ENCODE peak calls at places on chromosomes 13 and 19, in four cellular contexts. One of them, this sample, is unnamed.

GRCh38 chr13:86877449-86877848 is 793.7 kb upstream of the SLITRK5 start:
- DNase-seq in Peyer's patch: no peak
- DNase-seq in left lung: no peak
- DNase-seq in mucosa of descending colon: no peak
- DNase-seq in this sample: no peak

GRCh38 chr19:33288666-33289065 is 13.7 kb downstream of the CEBPA start:
- DNase-seq in Peyer's patch: no peak
- DNase-seq in left lung: no peak
- DNase-seq in mucosa of descending colon: no peak
- DNase-seq in this sample: no peak

GRCh38 chr13:58876473-58876872 is 1244.9 kb downstream of the PCDH17 start:
- DNase-seq in Peyer's patch: no peak
- DNase-seq in left lung: no peak
- DNase-seq in mucosa of descending colon: no peak
- DNase-seq in this sample: no peak

GRCh38 chr13:80047406-80047805 is 293.5 kb downstream of the SPRY2 start:
- DNase-seq in Peyer's patch: no peak
- DNase-seq in left lung: no peak
- DNase-seq in mucosa of descending colon: no peak
- DNase-seq in this sample: no peak

GRCh38 chr13:21081926-21082325 is 20.5 kb upstream of the LATS2 start:
- DNase-seq in Peyer's patch: no peak
- DNase-seq in left lung: no peak
- DNase-seq in mucosa of descending colon: no peak
- DNase-seq in this sample: no peak

GRCh38 chr13:100518394-100519062 is 70.1 kb downstream of the GGACT start:
- DNase-seq in Peyer's patch: no peak
- DNase-seq in left lung: no peak
- DNase-seq in mucosa of descending colon: no peak
- DNase-seq in this sample: no peak

GRCh38 chr19:4660181-4660791 is 9.9 kb downstream of the MYDGF start:
- DNase-seq in Peyer's patch: no peak
- DNase-seq in left lung: no peak
- DNase-seq in mucosa of descending colon: peak; percentile 40
- DNase-seq in this sample: no peak

GRCh38 chr19:23698711-23699520 is 11.9 kb upstream of the ZNF675 start:
- DNase-seq in Peyer's patch: no peak
- DNase-seq in left lung: no peak
- DNase-seq in mucosa of descending colon: peak; percentile 79
- DNase-seq in this sample: no peak

GRCh38 chr13:30846311-30846710 is 59.8 kb upstream of the MEDAG start:
- DNase-seq in Peyer's patch: no peak
- DNase-seq in left lung: no peak
- DNase-seq in mucosa of descending colon: no peak
- DNase-seq in this sample: no peak

GRCh38 chr13:43279696-43280095 is 256.3 kb downstream of the DNAJC15 start:
- DNase-seq in Peyer's patch: no peak
- DNase-seq in left lung: no peak
- DNase-seq in mucosa of descending colon: no peak
- DNase-seq in this sample: no peak

GRCh38 chr13:99406799-99407201 is 94.5 kb upstream of the TM9SF2 start:
- DNase-seq in Peyer's patch: no peak
- DNase-seq in left lung: no peak
- DNase-seq in mucosa of descending colon: no peak
- DNase-seq in this sample: no peak

GRCh38 chr13:102799544-102800144 is 725 bp downstream of the BIVM start:
- DNase-seq in Peyer's patch: peak; percentile 66
- DNase-seq in left lung: peak; percentile 38
- DNase-seq in mucosa of descending colon: no peak
- DNase-seq in this sample: peak; percentile 13

GRCh38 chr19:30122431-30122830 is 180.4 kb downstream of the URI1 start:
- DNase-seq in Peyer's patch: no peak
- DNase-seq in left lung: no peak
- DNase-seq in mucosa of descending colon: no peak
- DNase-seq in this sample: no peak
- H3K9me3 ChIP-seq in Peyer's patch: no peaks in the 10 kb centered on the region
- H3K9me3 ChIP-seq in left lung: no peaks in the 10 kb centered on the region
- H3K9me3 ChIP-seq in mucosa of descending colon: no peaks in the 10 kb centered on the region
- H3K9me3 ChIP-seq in this sample: no peaks in the 10 kb centered on the region

GRCh38 chr19:49106648-49107135 is 7.5 kb upstream of the LIN7B start:
- DNase-seq in Peyer's patch: peak; percentile 80
- DNase-seq in left lung: no peak
- DNase-seq in mucosa of descending colon: peak; percentile 80
- DNase-seq in this sample: peak; percentile 38
- H3K9me3 ChIP-seq in Peyer's patch: no peaks in the 10 kb centered on the region
- H3K9me3 ChIP-seq in left lung: no peaks in the 10 kb centered on the region
- H3K9me3 ChIP-seq in mucosa of descending colon: no peaks in the 10 kb centered on the region
- H3K9me3 ChIP-seq in this sample: no peaks in the 10 kb centered on the region

GRCh38 chr19:54530866-54531265 is 28.2 kb downstream of the LAIR2 start:
- DNase-seq in Peyer's patch: no peak
- DNase-seq in left lung: no peak
- DNase-seq in mucosa of descending colon: no peak
- DNase-seq in this sample: no peak
- H3K9me3 ChIP-seq in Peyer's patch: no peaks in the 10 kb centered on the region
- H3K9me3 ChIP-seq in left lung: no peaks in the 10 kb centered on the region
- H3K9me3 ChIP-seq in mucosa of descending colon: no peaks in the 10 kb centered on the region
- H3K9me3 ChIP-seq in this sample: no peaks in the 10 kb centered on the region

DNA sequence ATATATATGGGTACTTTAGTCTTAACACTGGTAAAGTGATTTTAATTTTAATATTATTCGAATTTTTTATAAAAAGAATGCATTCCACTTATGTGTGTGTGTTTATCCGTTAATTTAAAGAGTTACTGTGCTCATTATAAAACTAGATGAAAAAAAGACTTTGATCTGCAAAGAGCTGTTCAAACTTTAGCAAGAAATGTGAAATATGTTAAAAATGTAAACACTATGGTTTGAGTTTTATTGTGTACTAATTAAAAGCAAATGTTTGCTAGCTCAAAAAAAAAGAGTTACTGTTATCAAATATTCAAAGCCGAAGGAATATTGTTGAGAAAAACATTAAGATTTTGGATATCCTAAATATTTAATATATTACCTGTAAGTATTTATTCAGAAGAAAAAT is 34.5 kb downstream of the UFM1 start:
- DNase-seq in Peyer's patch: no peak
- DNase-seq in left lung: no peak
- DNase-seq in mucosa of descending colon: no peak
- DNase-seq in this sample: no peak
- H3K9me3 ChIP-seq in Peyer's patch: no peaks in the 10 kb centered on the region
- H3K9me3 ChIP-seq in left lung: no peaks in the 10 kb centered on the region
- H3K9me3 ChIP-seq in mucosa of descending colon: no peaks in the 10 kb centered on the region
- H3K9me3 ChIP-seq in this sample: no peaks in the 10 kb centered on the region

GRCh38 chr19:58262922-58263296 is 15.8 kb upstream of the ZNF8 start:
- DNase-seq in Peyer's patch: no peak
- DNase-seq in left lung: no peak
- DNase-seq in mucosa of descending colon: no peak
- DNase-seq in this sample: no peak

GRCh38 chr19:58265100-58265499 is 13.7 kb upstream of the ZNF8 start:
- DNase-seq in Peyer's patch: no peak
- DNase-seq in left lung: no peak
- DNase-seq in mucosa of descending colon: no peak
- DNase-seq in this sample: no peak

GRCh38 chr19:58261600-58261967 is 17.2 kb upstream of the ZNF8 start:
- DNase-seq in Peyer's patch: no peak
- DNase-seq in left lung: no peak
- DNase-seq in mucosa of descending colon: no peak
- DNase-seq in this sample: no peak

DNA sequence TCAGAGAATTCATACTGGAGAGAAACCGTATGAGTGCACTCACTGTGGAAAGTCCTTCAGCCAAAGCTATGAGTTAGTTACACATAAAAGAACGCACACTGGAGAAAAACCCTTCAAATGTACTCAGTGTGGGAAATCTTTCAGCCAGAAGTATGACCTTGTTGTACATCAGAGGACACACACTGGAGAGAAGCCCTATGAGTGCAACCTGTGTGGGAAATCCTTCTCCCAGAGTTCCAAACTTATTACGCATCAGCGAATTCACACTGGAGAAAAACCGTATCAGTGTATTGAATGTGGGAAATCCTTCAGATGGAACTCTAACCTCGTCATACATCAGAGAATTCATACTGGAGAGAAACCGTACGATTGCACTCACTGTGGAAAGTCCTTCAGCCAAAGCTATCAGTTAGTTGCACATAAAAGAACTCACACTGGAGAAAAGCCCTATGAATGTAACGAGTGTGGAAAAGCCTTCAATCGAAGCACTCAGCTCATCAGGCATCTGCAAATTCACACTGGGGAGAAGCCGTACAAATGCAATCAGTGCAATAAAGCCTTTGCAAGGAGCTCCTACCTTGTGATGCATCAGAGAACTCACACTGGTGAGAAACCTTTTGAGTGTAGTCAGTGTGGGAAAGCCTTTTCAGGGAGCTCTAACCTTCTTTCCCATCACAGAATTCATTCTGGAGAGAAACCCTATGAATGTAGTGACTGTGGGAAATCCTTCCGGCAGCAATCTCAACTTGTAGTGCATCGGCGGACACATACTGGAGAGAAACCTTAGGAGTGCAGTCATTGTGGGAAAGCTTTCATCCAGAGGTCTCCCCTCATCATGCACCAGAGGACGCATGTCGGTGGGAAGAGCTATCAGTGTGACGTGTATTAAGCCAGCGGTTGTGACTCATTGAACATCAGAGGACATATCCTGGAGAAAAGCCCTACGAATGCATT is 16.5 kb upstream of the ZNF8 start:
- DNase-seq in Peyer's patch: no peak
- DNase-seq in left lung: no peak
- DNase-seq in mucosa of descending colon: no peak
- DNase-seq in this sample: no peak
- H3K9me3 ChIP-seq in Peyer's patch: peaks cover 98% of the 10 kb centered on the region
- H3K9me3 ChIP-seq in left lung: peaks cover 99% of the 10 kb centered on the region
- H3K9me3 ChIP-seq in mucosa of descending colon: peaks cover 100% of the 10 kb centered on the region
- H3K9me3 ChIP-seq in this sample: peaks cover 70% of the 10 kb centered on the region

GRCh38 chr19:36876993-36877938 is 26.6 kb downstream of the ZNF345 start:
- DNase-seq in Peyer's patch: no peak
- DNase-seq in left lung: no peak
- DNase-seq in mucosa of descending colon: no peak
- DNase-seq in this sample: no peak
- H3K9me3 ChIP-seq in Peyer's patch: peaks cover 51% of the 10 kb centered on the region
- H3K9me3 ChIP-seq in left lung: peaks cover 100% of the 10 kb centered on the region
- H3K9me3 ChIP-seq in mucosa of descending colon: peaks cover 100% of the 10 kb centered on the region
- H3K9me3 ChIP-seq in this sample: peaks cover 40% of the 10 kb centered on the region

GRCh38 chr19:27720155-27720554 is 1492.8 kb downstream of the UQCRFS1 start:
- DNase-seq in Peyer's patch: no peak
- DNase-seq in left lung: no peak
- DNase-seq in mucosa of descending colon: no peak
- DNase-seq in this sample: no peak

GRCh38 chr19:27719034-27719433 is 1493.9 kb downstream of the UQCRFS1 start:
- DNase-seq in Peyer's patch: no peak
- DNase-seq in left lung: no peak
- DNase-seq in mucosa of descending colon: no peak
- DNase-seq in this sample: no peak

GRCh38 chr19:27716922-27717321 is 1496.0 kb downstream of the UQCRFS1 start:
- DNase-seq in Peyer's patch: no peak
- DNase-seq in left lung: no peak
- DNase-seq in mucosa of descending colon: no peak
- DNase-seq in this sample: no peak

GRCh38 chr19:27718262-27718661 is 1494.7 kb downstream of the UQCRFS1 start:
- DNase-seq in Peyer's patch: no peak
- DNase-seq in left lung: no peak
- DNase-seq in mucosa of descending colon: no peak
- DNase-seq in this sample: no peak

GRCh38 chr19:27717825-27718224 is 1495.1 kb downstream of the UQCRFS1 start:
- DNase-seq in Peyer's patch: no peak
- DNase-seq in left lung: no peak
- DNase-seq in mucosa of descending colon: no peak
- DNase-seq in this sample: no peak
- H3K9me3 ChIP-seq in Peyer's patch: peaks cover 13% of the 10 kb centered on the region
- H3K9me3 ChIP-seq in left lung: peaks cover 97% of the 10 kb centered on the region
- H3K9me3 ChIP-seq in mucosa of descending colon: peaks cover 83% of the 10 kb centered on the region
- H3K9me3 ChIP-seq in this sample: peaks cover 5% of the 10 kb centered on the region

DNA sequence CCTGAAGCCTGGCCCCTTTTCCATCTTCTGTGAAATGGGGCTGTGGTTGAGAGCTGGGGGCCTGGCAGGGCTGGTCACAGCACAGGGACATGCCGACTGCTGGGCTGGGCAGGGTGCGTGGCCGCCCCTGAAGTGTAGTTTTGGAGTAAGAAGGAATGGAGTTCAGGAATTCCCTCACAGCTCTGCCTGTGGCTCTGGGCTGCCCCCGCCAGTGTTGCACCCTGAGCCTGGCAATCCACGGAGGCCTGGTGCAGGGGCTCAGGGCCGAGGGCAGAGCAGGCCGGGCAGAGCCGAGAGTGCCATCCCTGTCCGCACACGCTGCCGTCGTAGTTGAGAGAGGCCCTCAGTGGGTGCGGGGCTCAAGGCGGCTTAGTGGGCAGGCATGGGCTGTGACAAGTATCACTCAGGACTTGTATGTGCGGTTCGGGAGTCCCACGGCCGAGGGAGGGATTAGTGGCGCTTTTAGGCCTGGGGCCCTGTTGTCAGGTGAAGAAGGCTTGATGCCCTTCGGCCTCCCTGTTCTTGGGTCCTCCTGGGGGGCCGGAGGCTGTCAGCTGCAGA is 9.7 kb downstream of the SPPL2B start:
- DNase-seq in Peyer's patch: no peak
- DNase-seq in left lung: no peak
- DNase-seq in mucosa of descending colon: no peak
- DNase-seq in this sample: no peak
- H3K9me3 ChIP-seq in Peyer's patch: no peaks in the 10 kb centered on the region
- H3K9me3 ChIP-seq in left lung: no peaks in the 10 kb centered on the region
- H3K9me3 ChIP-seq in mucosa of descending colon: no peaks in the 10 kb centered on the region
- H3K9me3 ChIP-seq in this sample: no peaks in the 10 kb centered on the region

GRCh38 chr19:28345811-28346210 is 867.1 kb downstream of the UQCRFS1 start:
- DNase-seq in Peyer's patch: no peak
- DNase-seq in left lung: no peak
- DNase-seq in mucosa of descending colon: no peak
- DNase-seq in this sample: no peak
- H3K9me3 ChIP-seq in Peyer's patch: no peaks in the 10 kb centered on the region
- H3K9me3 ChIP-seq in left lung: peaks cover 6% of the 10 kb centered on the region
- H3K9me3 ChIP-seq in mucosa of descending colon: no peaks in the 10 kb centered on the region
- H3K9me3 ChIP-seq in this sample: no peaks in the 10 kb centered on the region